ENCODE peak calls at places on chromosomes 2 and 18, in eight cellular contexts. K is heart left ventricle, V is IMR-90, C is A549, F is NB4, N is suprapubic skin, A is testis, E is HepG2. U is an unnamed sample.

GRCh38 chr2:12484536-12485115 is 232.1 kb upstream of the TRIB2 start:
- DNase-seq in K (no peak), V (peak), C (no peak), F (no peak), N (no peak), A (no peak), E (no peak), U (no peak)

GRCh38 chr2:230827774-230828271 is 36.9 kb upstream of the ITM2C start:
- DNase-seq in K (no peak), V (no peak), C (no peak), F (no peak), N (no peak), A (no peak), E (no peak), U (no peak)

GRCh38 chr2:184596819-184597411 is 1.4 kb upstream of the ZNF804A start:
- DNase-seq in K (no peak), V (peak), C (no peak), F (peak), N (no peak), A (no peak), E (peak), U (peak)

GRCh38 chr2:158458617-158458920 is 1.8 kb downstream of the PKP4 start:
- DNase-seq in K (no peak), V (peak), C (no peak), F (no peak), N (no peak), A (no peak), E (peak), U (peak)

GRCh38 chr2:106990307-106990706 is 104.3 kb upstream of the ST6GAL2 start:
- DNase-seq in K (no peak), V (peak), C (no peak), F (no peak), N (no peak), A (no peak), E (no peak), U (no peak)

GRCh38 chr2:240593703-240594451 is 7.3 kb downstream of the CAPN10 start:
- DNase-seq in K (peak), V (no peak), C (no peak), F (no peak), N (peak), A (no peak), E (no peak), U (no peak)

GRCh38 chr2:221495766-221496165 is 76.3 kb downstream of the EPHA4 start:
- DNase-seq in K (no peak), V (no peak), C (no peak), F (no peak), N (no peak), A (no peak), E (no peak), U (no peak)

GRCh38 chr2:185245806-185246205 is 492.8 kb upstream of the FSIP2 start:
- DNase-seq in K (no peak), V (no peak), C (no peak), F (no peak), N (no peak), A (no peak), E (no peak), U (no peak)

GRCh38 chr2:120430957-120431356 is 85.0 kb downstream of the INHBB start:
- DNase-seq in K (no peak), V (no peak), C (no peak), F (no peak), N (no peak), A (no peak), E (no peak), U (no peak)

GRCh38 chr2:170369894-170370293 is 191.9 kb downstream of the MYO3B start:
- DNase-seq in K (no peak), V (peak), C (peak), F (peak), N (no peak), A (no peak), E (peak), U (no peak)

GRCh38 chr2:20506281-20506685 is 59.4 kb downstream of the RHOB start:
- DNase-seq in K (no peak), V (peak), C (no peak), F (no peak), N (no peak), A (no peak), E (peak), U (no peak)

GRCh38 chr2:12412898-12413305 is 303.8 kb upstream of the TRIB2 start:
- DNase-seq in K (no peak), V (peak), C (no peak), F (peak), N (no peak), A (no peak), E (no peak), U (no peak)

GRCh38 chr2:110866036-110866435 is 133.7 kb downstream of the ACOXL start:
- DNase-seq in K (no peak), V (no peak), C (no peak), F (no peak), N (no peak), A (no peak), E (no peak), U (no peak)

GRCh38 chr2:200242553-200242952 is 63.9 kb upstream of the SPATS2L start:
- DNase-seq in K (no peak), V (no peak), C (no peak), F (no peak), N (no peak), A (no peak), E (no peak), U (no peak)

GRCh38 chr2:8654483-8654882 is 27.4 kb upstream of the ID2 start:
- DNase-seq in K (no peak), V (no peak), C (no peak), F (no peak), N (no peak), A (no peak), E (no peak), U (no peak)

GRCh38 chr2:101806123-101806522 is 108.6 kb downstream of the MAP4K4 start:
- DNase-seq in K (no peak), V (peak), C (peak), F (peak), N (no peak), A (no peak), E (peak), U (no peak)

GRCh38 chr2:205880048-205880447 is 197.7 kb downstream of the NRP2 start:
- DNase-seq in K (no peak), V (no peak), C (no peak), F (no peak), N (no peak), A (no peak), E (no peak), U (no peak)

GRCh38 chr2:75577280-75577679 is 16.5 kb upstream of the EVA1A start:
- DNase-seq in K (no peak), V (no peak), C (no peak), F (no peak), N (no peak), A (no peak), E (peak), U (no peak)

GRCh38 chr2:170029551-170029950 is 148.4 kb upstream of the MYO3B start:
- DNase-seq in K (no peak), V (no peak), C (no peak), F (no peak), N (no peak), A (no peak), E (no peak), U (no peak)

GRCh38 chr18:79598046-79598884 is 81.3 kb upstream of the CTDP1 start:
- DNase-seq in K (peak), V (no peak), C (no peak), F (no peak), N (no peak), A (no peak), E (no peak), U (no peak)

GRCh38 chr2:120512321-120512710 is 166.4 kb downstream of the INHBB start:
- DNase-seq in K (no peak), V (no peak), C (no peak), F (no peak), N (no peak), A (no peak), E (no peak), U (no peak)

GRCh38 chr2:12675352-12675795 is 41.4 kb upstream of the TRIB2 start:
- DNase-seq in K (no peak), V (peak), C (no peak), F (peak), N (no peak), A (no peak), E (no peak), U (peak)

GRCh38 chr2:15686643-15687042 is 95.0 kb downstream of the DDX1 start:
- DNase-seq in K (no peak), V (no peak), C (no peak), F (no peak), N (no peak), A (no peak), E (no peak), U (no peak)

GRCh38 chr2:168521342-168521741 is 65.3 kb downstream of the CERS6 start:
- DNase-seq in K (no peak), V (peak), C (no peak), F (no peak), N (no peak), A (peak), E (no peak), U (peak)

GRCh38 chr2:37711308-37711731 is 39.9 kb upstream of the CDC42EP3 start:
- DNase-seq in K (no peak), V (peak), C (peak), F (peak), N (no peak), A (no peak), E (no peak), U (no peak)

GRCh38 chr2:28484835-28485234 is 11.0 kb upstream of the PLB1 start:
- DNase-seq in K (no peak), V (no peak), C (no peak), F (no peak), N (no peak), A (no peak), E (no peak), U (no peak)

GRCh38 chr18:64806232-64806631 is 657.3 kb upstream of the LINC00305 start:
- DNase-seq in K (no peak), V (no peak), C (no peak), F (no peak), N (no peak), A (no peak), E (no peak), U (no peak)

GRCh38 chr18:35458677-35459441 is 38.9 kb downstream of the INO80C start:
- DNase-seq in K (peak), V (peak), C (peak), F (no peak), N (no peak), A (peak), E (peak), U (peak)

GRCh38 chr2:203909192-203909945 is 27.2 kb upstream of the ICOS start:
- DNase-seq in K (no peak), V (peak), C (peak), F (peak), N (no peak), A (peak), E (peak), U (no peak)

GRCh38 chr2:18546586-18546985 is 13.9 kb downstream of the RDH14 start:
- DNase-seq in K (no peak), V (peak), C (no peak), F (no peak), N (no peak), A (no peak), E (peak), U (no peak)

GRCh38 chr2:85053802-85054201 is 79.4 kb upstream of the TCF7L1 start:
- DNase-seq in K (no peak), V (peak), C (peak), F (peak), N (no peak), A (no peak), E (peak), U (peak)

GRCh38 chr2:7094113-7094760 is 177.0 kb downstream of the RNF144A start:
- DNase-seq in K (no peak), V (no peak), C (no peak), F (no peak), N (no peak), A (no peak), E (no peak), U (no peak)

GRCh38 chr2:155930312-155930711 is 402.2 kb downstream of the NR4A2 start:
- DNase-seq in K (no peak), V (no peak), C (no peak), F (no peak), N (no peak), A (no peak), E (no peak), U (no peak)

GRCh38 chr2:52178845-52179244 is 1146.9 kb upstream of the NRXN1 start:
- DNase-seq in K (no peak), V (peak), C (no peak), F (no peak), N (no peak), A (no peak), E (no peak), U (no peak)

DNA sequence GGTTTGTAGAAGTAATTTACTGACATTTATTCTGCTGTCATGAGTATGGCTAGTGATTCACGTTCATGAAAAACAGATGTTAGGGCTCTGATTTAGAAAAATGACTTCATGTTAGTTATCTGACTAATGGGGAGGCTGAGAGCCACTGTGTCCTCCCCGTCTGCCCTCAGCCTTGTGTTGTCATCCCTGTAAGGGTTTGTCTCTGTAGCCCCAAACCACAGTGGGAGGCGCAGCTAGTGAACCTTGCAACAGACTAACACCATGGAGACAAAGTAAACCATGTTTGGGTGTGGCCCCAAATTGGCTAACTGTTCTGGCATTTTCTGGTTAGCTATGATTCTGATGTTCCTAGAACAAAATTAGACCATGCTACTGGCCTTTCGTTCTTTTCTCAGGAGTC is 60.3 kb downstream of the LRRFIP1 start:
- DNase-seq in K (peak), V (peak), C (no peak), F (peak), N (peak), A (peak), E (peak), U (peak)
- TF ChIP-seq POLR2A in K (no peak), V (no peak), C (no peak), F (no peak), N (no peak), A (no peak), E (peak), U (no peak)

GRCh38 chr2:134280231-134280630 is 26.4 kb downstream of the MGAT5 start:
- DNase-seq in K (no peak), V (no peak), C (no peak), F (no peak), N (no peak), A (no peak), E (no peak), U (no peak)
- TF ChIP-seq POLR2A in K (no peak), V (no peak), C (no peak), F (no peak), N (no peak), A (no peak), E (no peak), U (no peak)

GRCh38 chr18:46290440-46291020 is 186.3 kb downstream of the HAUS1 start:
- DNase-seq in K (no peak), V (no peak), C (no peak), F (no peak), N (no peak), A (no peak), E (no peak), U (no peak)
- TF ChIP-seq POLR2A in K (no peak), V (no peak), C (no peak), F (no peak), N (no peak), A (no peak), E (no peak), U (no peak)

GRCh38 chr2:96137611-96138129 is 632 bp downstream of the ASTL start:
- DNase-seq in K (peak), V (no peak), C (no peak), F (no peak), N (no peak), A (no peak), E (no peak), U (no peak)
- TF ChIP-seq POLR2A in K (no peak), V (peak), C (no peak), F (no peak), N (no peak), A (no peak), E (no peak), U (no peak)

GRCh38 chr2:218830526-218831306 is 887 bp downstream of the PRKAG3 start:
- DNase-seq in K (no peak), V (no peak), C (no peak), F (no peak), N (no peak), A (no peak), E (no peak), U (no peak)

GRCh38 chr2:218829868-218830451 is 1.6 kb downstream of the PRKAG3 start:
- DNase-seq in K (peak), V (no peak), C (no peak), F (no peak), N (no peak), A (no peak), E (no peak), U (no peak)

GRCh38 chr2:218832520-218832919 is 917 bp upstream of the PRKAG3 start:
- DNase-seq in K (no peak), V (no peak), C (peak), F (no peak), N (no peak), A (peak), E (no peak), U (no peak)

GRCh38 chr2:218832081-218832480 is 478 bp upstream of the PRKAG3 start:
- DNase-seq in K (no peak), V (no peak), C (no peak), F (no peak), N (no peak), A (no peak), E (no peak), U (no peak)

GRCh38 chr2:218831378-218831990 is at the start of gene PRKAG3:
- DNase-seq in K (no peak), V (no peak), C (no peak), F (no peak), N (no peak), A (no peak), E (no peak), U (no peak)
- TF ChIP-seq POLR2A in K (no peak), V (no peak), C (no peak), F (no peak), N (no peak), A (no peak), E (no peak), U (no peak)

GRCh38 chr2:69643602-69644505 is at the start of gene AAK1:
- DNase-seq in K (peak), V (peak), C (peak), F (peak), N (peak), A (peak), E (peak), U (peak)
- TF ChIP-seq POLR2A in K (no peak), V (peak), C (peak), F (peak), N (no peak), A (no peak), E (peak), U (peak)

GRCh38 chr2:218892693-218893348 is 12.2 kb downstream of the WNT10A start:
- DNase-seq in K (peak), V (peak), C (peak), F (peak), N (no peak), A (peak), E (peak), U (peak)

GRCh38 chr2:218893349-218894167 is 12.9 kb downstream of the WNT10A start:
- DNase-seq in K (no peak), V (no peak), C (no peak), F (no peak), N (no peak), A (no peak), E (no peak), U (no peak)

GRCh38 chr2:218895758-218896500 is 15.3 kb downstream of the WNT10A start:
- DNase-seq in K (no peak), V (no peak), C (no peak), F (no peak), N (no peak), A (no peak), E (no peak), U (no peak)

GRCh38 chr2:218895326-218895725 is 14.7 kb downstream of the WNT10A start:
- DNase-seq in K (no peak), V (no peak), C (no peak), F (no peak), N (no peak), A (no peak), E (no peak), U (no peak)

GRCh38 chr2:218894168-218895157 is 13.8 kb downstream of the WNT10A start:
- DNase-seq in K (no peak), V (no peak), C (no peak), F (no peak), N (no peak), A (no peak), E (no peak), U (no peak)
- TF ChIP-seq POLR2A in K (no peak), V (no peak), C (no peak), F (no peak), N (no peak), A (no peak), E (no peak), U (no peak)

GRCh38 chr18:36828630-36829361 is at the start of the genes KIAA1328 and TPGS2:
- DNase-seq in K (peak), V (peak), C (peak), F (peak), N (peak), A (peak), E (peak), U (peak)
- TF ChIP-seq POLR2A in K (no peak), V (peak), C (peak), F (peak), N (peak), A (no peak), E (no peak), U (peak)

GRCh38 chr2:159521272-159521671 is 95.1 kb downstream of the BAZ2B start:
- DNase-seq in K (no peak), V (no peak), C (no peak), F (no peak), N (no peak), A (no peak), E (no peak), U (no peak)

GRCh38 chr2:159515482-159515881 is 100.9 kb downstream of the BAZ2B start:
- DNase-seq in K (no peak), V (no peak), C (no peak), F (no peak), N (no peak), A (no peak), E (no peak), U (no peak)

GRCh38 chr2:159513745-159514144 is 102.6 kb downstream of the BAZ2B start:
- DNase-seq in K (no peak), V (no peak), C (no peak), F (no peak), N (no peak), A (no peak), E (no peak), U (no peak)

GRCh38 chr2:159518321-159519005 is 97.9 kb downstream of the BAZ2B start:
- DNase-seq in K (no peak), V (no peak), C (no peak), F (no peak), N (no peak), A (no peak), E (no peak), U (no peak)

GRCh38 chr2:159516241-159516758 is 100.0 kb downstream of the BAZ2B start:
- DNase-seq in K (no peak), V (peak), C (peak), F (peak), N (no peak), A (peak), E (peak), U (peak)
- TF ChIP-seq POLR2A in K (no peak), V (no peak), C (no peak), F (no peak), N (no peak), A (no peak), E (no peak), U (peak)

U was measured in erythroblast.